ENCODE peak calls at places on chromosome 13, in five cellular contexts. F is fibroblast of mammary gland; K is stimulated activated CD4-positive, alpha-beta T cell treated with anti-CD3 and anti-CD28 coated beads, TNF-alpha, amount 100 ng/mL, for 4 hours; L is NCI-H510A treated with DMSO at 0.1 percent for 48 hours; Q is adrenal gland. G is an unnamed sample.

GRCh38 chr13:89845874-89846273 is 1501.6 kb upstream of the MIR17HG start:
- DNase-seq in F (no peak), K (no peak), L (no peak), Q (no peak), G (no peak)

GRCh38 chr13:44620057-44620456 is 43.9 kb upstream of the TSC22D1 start:
- DNase-seq in F (peak; percentile 37), K (no peak), L (no peak), Q (no peak), G (no peak)

GRCh38 chr13:36998624-36999041 is 507 bp downstream of the ALG5 start:
- DNase-seq in F (peak; percentile 8), K (peak; percentile 9), L (no peak), Q (no peak), G (no peak)

GRCh38 chr13:41842029-41842428 is 118.9 kb downstream of the VWA8 start:
- DNase-seq in F (no peak), K (no peak), L (no peak), Q (no peak), G (no peak)

GRCh38 chr13:39451301-39451700 is 151.7 kb downstream of the LHFPL6 start:
- DNase-seq in F (peak; percentile 43), K (no peak), L (no peak), Q (no peak), G (no peak)

GRCh38 chr13:106213028-106213427 is 322.4 kb downstream of the EFNB2 start:
- DNase-seq in F (no peak), K (no peak), L (no peak), Q (no peak), G (no peak)

GRCh38 chr13:96751089-96751488 is 243.2 kb downstream of the OXGR1 start:
- DNase-seq in F (no peak), K (no peak), L (no peak), Q (no peak), G (no peak)

GRCh38 chr13:49373699-49374098 is 70.2 kb downstream of the CAB39L start:
- DNase-seq in F (no peak), K (no peak), L (no peak), Q (no peak), G (no peak)

GRCh38 chr13:111975539-111976473 is 91.1 kb upstream of the SOX1 start:
- DNase-seq in F (no peak), K (no peak), L (no peak), Q (no peak), G (no peak)

GRCh38 chr13:28552288-28552687 is 57.4 kb upstream of the FLT1 start:
- DNase-seq in F (no peak), K (no peak), L (no peak), Q (no peak), G (no peak)

GRCh38 chr13:110590577-110590976 is 24.8 kb upstream of the NAXD start:
- DNase-seq in F (no peak), K (no peak), L (no peak), Q (no peak), G (no peak)

GRCh38 chr13:29959621-29960020 is 109.2 kb upstream of the UBL3 start:
- DNase-seq in F (no peak), K (no peak), L (no peak), Q (no peak), G (no peak)

GRCh38 chr13:33262069-33262487 is 23.5 kb downstream of the STARD13 start:
- DNase-seq in F (peak; percentile 70), K (no peak), L (no peak), Q (peak; percentile 80), G (peak; percentile 72)

GRCh38 chr13:27982361-27982760 is 6.1 kb downstream of the URAD start:
- DNase-seq in F (no peak), K (no peak), L (no peak), Q (no peak), G (no peak)

GRCh38 chr13:46551410-46552301 is 1.3 kb upstream of the LRCH1 start:
- DNase-seq in F (peak; percentile 73), K (peak; percentile 37), L (peak; percentile 8), Q (peak; percentile 94), G (peak; percentile 90)

GRCh38 chr13:27496851-27497250 is 46.5 kb upstream of the MTIF3 start:
- DNase-seq in F (no peak), K (no peak), L (no peak), Q (no peak), G (no peak)

GRCh38 chr13:27926644-27927434 is 7.0 kb downstream of the PDX1 start:
- DNase-seq in F (no peak), K (no peak), L (no peak), Q (no peak), G (no peak)

GRCh38 chr13:24706886-24707585 is 26.8 kb downstream of the ATP12A start:
- DNase-seq in F (no peak), K (no peak), L (no peak), Q (no peak), G (no peak)

G was measured in sigmoid colon.